ENCODE peak calls at places on chromosomes 13 and 19, in four cellular contexts. Q is activated CD8-positive, alpha-beta T cell treated with anti-CD3 and anti-CD28 coated beads for 36 hours; O is activated naive CD8-positive, alpha-beta T cell treated with anti-CD3 and anti-CD28 coated beads, Interleukin-2, amount 10 ng/mL, durations not matched to agents 7 days and 5 days; M is Right ventricle myocardium inferior. U is an unnamed sample.

GRCh38 chr19:5851302-5851701 is at the start of gene FUT3:
- ATAC-seq in Q (no peak), O (no peak), M (no peak), U (no peak)

GRCh38 chr19:45507864-45508680 is 793 bp downstream of the VASP start:
- ATAC-seq in Q (no peak), O (no peak), M (peak), U (no peak)

GRCh38 chr13:30880151-30880551 is 25.9 kb upstream of the MEDAG start:
- ATAC-seq in Q (no peak), O (no peak), M (peak), U (peak)

GRCh38 chr19:4695224-4695731 is 25.1 kb upstream of the MYDGF start:
- ATAC-seq in Q (no peak), O (no peak), M (no peak), U (no peak)

GRCh38 chr19:17063412-17063811 is 11.8 kb downstream of the HAUS8 start:
- ATAC-seq in Q (no peak), O (no peak), M (no peak), U (no peak)

GRCh38 chr13:39417131-39417530 is 185.9 kb downstream of the LHFPL6 start:
- ATAC-seq in Q (no peak), O (no peak), M (peak), U (no peak)

GRCh38 chr19:5967994-5968430 is 9.9 kb downstream of the RANBP3 start:
- ATAC-seq in Q (peak), O (peak), M (peak), U (peak)

GRCh38 chr13:40549500-40550094 is 116.8 kb downstream of the FOXO1 start:
- ATAC-seq in Q (no peak), O (no peak), M (peak), U (peak)

GRCh38 chr13:20301391-20302071 is 69.4 kb upstream of the GJB6 start:
- ATAC-seq in Q (no peak), O (peak), M (peak), U (peak)

GRCh38 chr19:3098515-3099346 is 4.6 kb downstream of the GNA11 start:
- ATAC-seq in Q (no peak), O (peak), M (peak), U (peak)

GRCh38 chr13:59133903-59134302 is 1029.8 kb downstream of the DIAPH3 start:
- ATAC-seq in Q (no peak), O (no peak), M (no peak), U (no peak)

GRCh38 chr19:18611327-18612050 is 1.2 kb upstream of the TMEM59L start:
- ATAC-seq in Q (no peak), O (no peak), M (no peak), U (no peak)

GRCh38 chr19:54444737-54445136 is 4.3 kb upstream of the LENG8 start:
- ATAC-seq in Q (no peak), O (no peak), M (no peak), U (no peak)

GRCh38 chr19:47351545-47351944 is 2.4 kb downstream of the DHX34 start:
- ATAC-seq in Q (no peak), O (no peak), M (no peak), U (no peak)

GRCh38 chr19:821228-821975 is at the start of gene PLPPR3:
- ATAC-seq in Q (no peak), O (no peak), M (no peak), U (no peak)

GRCh38 chr19:53992211-53992610 is 774 bp downstream of the CACNG6 start:
- ATAC-seq in Q (no peak), O (no peak), M (no peak), U (no peak)

GRCh38 chr19:1122972-1123363 is 19.2 kb downstream of the GPX4 start:
- ATAC-seq in Q (peak), O (no peak), M (peak), U (peak)

GRCh38 chr19:10805075-10805757 is 30.8 kb downstream of the TMED1 start:
- ATAC-seq in Q (no peak), O (no peak), M (no peak), U (no peak)

GRCh38 chr13:49086711-49087110 is 111.0 kb downstream of the FNDC3A start:
- ATAC-seq in Q (no peak), O (no peak), M (no peak), U (peak)

GRCh38 chr13:64293923-64294322 is 2878.3 kb upstream of the PCDH20 start:
- ATAC-seq in Q (no peak), O (no peak), M (no peak), U (no peak)

GRCh38 chr13:110949116-110949515 is 34.2 kb upstream of the ANKRD10 start:
- ATAC-seq in Q (no peak), O (no peak), M (no peak), U (no peak)

GRCh38 chr13:28406728-28407266 is 88.1 kb downstream of the FLT1 start:
- ATAC-seq in Q (no peak), O (no peak), M (no peak), U (no peak)

GRCh38 chr19:42216653-42217521 is 590 bp downstream of the DEDD2 start:
- ATAC-seq in Q (no peak), O (no peak), M (peak), U (peak)

GRCh38 chr19:16202320-16203255 is 4.9 kb downstream of the AP1M1 start:
- ATAC-seq in Q (no peak), O (no peak), M (no peak), U (no peak)

GRCh38 chr13:100436099-100436498 is 152.5 kb downstream of the GGACT start:
- ATAC-seq in Q (no peak), O (no peak), M (no peak), U (no peak)

GRCh38 chr13:111384441-111385181 is 64.2 kb downstream of the TEX29 start:
- ATAC-seq in Q (peak), O (peak), M (no peak), U (no peak)

GRCh38 chr13:28505543-28506135 is 10.7 kb upstream of the FLT1 start:
- ATAC-seq in Q (no peak), O (peak), M (no peak), U (no peak)

GRCh38 chr19:44142014-44142523 is 715 bp downstream of the ZNF234 start:
- ATAC-seq in Q (no peak), O (no peak), M (peak), U (no peak)

GRCh38 chr13:99199541-99200432 is 867 bp upstream of the UBAC2 start:
- ATAC-seq in Q (no peak), O (peak), M (peak), U (no peak)

GRCh38 chr19:50943074-50943828 is 9.6 kb downstream of the KLK5 start:
- ATAC-seq in Q (no peak), O (no peak), M (no peak), U (no peak)

GRCh38 chr13:110971486-110971885 is 56.6 kb upstream of the ANKRD10 start:
- ATAC-seq in Q (no peak), O (no peak), M (no peak), U (no peak)

GRCh38 chr13:47426126-47426849 is 529.4 kb upstream of the HTR2A start:
- ATAC-seq in Q (no peak), O (no peak), M (peak), U (peak)

GRCh38 chr13:113216165-113217056 is 7.0 kb downstream of the CUL4A start:
- ATAC-seq in Q (peak), O (no peak), M (peak), U (peak)

GRCh38 chr13:108574856-108575255 is 54.6 kb upstream of the MYO16 start:
- ATAC-seq in Q (no peak), O (no peak), M (no peak), U (no peak)

GRCh38 chr19:47227347-47228167 is 3.4 kb downstream of the BBC3 start:
- ATAC-seq in Q (peak), O (no peak), M (peak), U (peak)

GRCh38 chr19:3836887-3837286 is 32.0 kb downstream of the ZFR2 start:
- ATAC-seq in Q (peak), O (peak), M (no peak), U (no peak)

GRCh38 chr19:21432590-21432989 is 35.7 kb downstream of the ZNF493 start:
- ATAC-seq in Q (no peak), O (no peak), M (no peak), U (no peak)

U was measured in gastroesophageal sphincter.